ENCODE peak calls at places on chromosomes 4 and X, in four cellular contexts. E is kidney epithelial cell; B is stimulated activated CD8-positive, alpha-beta memory T cell treated with anti-CD3 and anti-CD28 coated beads, Interleukin-7, amount 100 ng/mL, for 24 hours; Y is hippocampal formation. Z is an unnamed sample.
A peak's percentile ranks its signal among the peaks of the same experiment; 100 is the strongest.

GRCh38 chr4:38034986-38035882 is 75.0 kb downstream of the PTTG2 start:
- DNase-seq in E (no peak), Y (no peak), B (no peak), Z (peak; percentile 68)

GRCh38 chrX:114976321-114976720 is 41.1 kb downstream of the IL13RA2 start:
- DNase-seq in Y (no peak), E (no peak), B (no peak), Z (no peak)

GRCh38 chr4:129428454-129428853 is 332.5 kb downstream of the C4orf33 start:
- DNase-seq in B (no peak), E (no peak), Y (no peak), Z (no peak)

GRCh38 chr4:143700060-143700419 is 435 bp downstream of the FREM3 start:
- DNase-seq in Y (no peak), B (no peak), E (no peak), Z (no peak)

GRCh38 chrX:154368630-154369452 is 5.6 kb downstream of the FLNA start:
- DNase-seq in B (peak; percentile 79), Y (no peak), E (peak; percentile 74), Z (peak; percentile 91)

GRCh38 chr4:126223784-126224407 is 909.1 kb downstream of the FAT4 start:
- DNase-seq in B (no peak), E (no peak), Y (no peak), Z (no peak)

GRCh38 chr4:123517971-123518370 is 121.4 kb downstream of the SPRY1 start:
- DNase-seq in Y (no peak), B (no peak), E (no peak), Z (no peak)

GRCh38 chrX:46994096-46994495 is 81.9 kb downstream of the JADE3 start:
- DNase-seq in B (no peak), Y (peak; percentile 36), E (no peak), Z (no peak)

GRCh38 chrX:24371391-24371972 is 11.0 kb downstream of the SUPT20HL1 start:
- DNase-seq in B (peak; percentile 9), E (peak; percentile 12), Y (peak; percentile 2), Z (peak; percentile 63)

GRCh38 chr4:168917150-168917779 is 92.8 kb downstream of the CBR4 start:
- DNase-seq in E (no peak), B (no peak), Y (no peak), Z (no peak)

GRCh38 chrX:17022205-17022604 is 75.7 kb downstream of the REPS2 start:
- DNase-seq in E (peak; percentile 39), Y (no peak), B (no peak), Z (no peak)

GRCh38 chr4:20044936-20045335 is 206.8 kb upstream of the SLIT2 start:
- DNase-seq in Y (no peak), B (no peak), E (no peak), Z (no peak)

GRCh38 chrX:130163350-130163851 is 2.2 kb downstream of the AIFM1 start:
- DNase-seq in B (no peak), E (no peak), Y (no peak), Z (no peak)

GRCh38 chr4:102299708-102300107 is 45.6 kb downstream of the SLC39A8 start:
- DNase-seq in Y (no peak), B (no peak), E (peak; percentile 9), Z (no peak)

GRCh38 chrX:147950352-147950751 is 30.8 kb upstream of the FMR1NB start:
- DNase-seq in B (no peak), Y (no peak), E (no peak), Z (no peak)

GRCh38 chrX:39859991-39860861 is 237.5 kb downstream of the BCOR start:
- DNase-seq in Y (no peak), E (peak; percentile 28), B (peak; percentile 58), Z (no peak)

GRCh38 chr4:161894493-161895167 is 269.2 kb downstream of the FSTL5 start:
- DNase-seq in Y (no peak), B (no peak), E (no peak), Z (no peak)

GRCh38 chrX:135572436-135572835 is 52.0 kb downstream of the INTS6L start:
- DNase-seq in Y (no peak), B (no peak), E (no peak), Z (no peak)

Z was measured in uterus.